ENCODE peak calls at places on chromosomes 11 and 22, in eight cellular contexts. One of them, this sample, is unnamed.

GRCh38 chr22:49276567-49276966 is 551.1 kb downstream of the BRD1 start:
- DNase-seq in MM.1S: no peak
- DNase-seq in HCT116: no peak
- DNase-seq in hepatocyte: no peak
- DNase-seq in SK-N-SH: no peak
- DNase-seq in neural progenitor cell: no peak
- DNase-seq in PC-3: no peak
- DNase-seq in GM23338: no peak
- DNase-seq in this sample: no peak

GRCh38 chr22:27668828-27669797 is 132.4 kb downstream of the MN1 start:
- DNase-seq in MM.1S: no peak
- DNase-seq in HCT116: peak; percentile 58
- DNase-seq in hepatocyte: peak; percentile 90
- DNase-seq in SK-N-SH: no peak
- DNase-seq in neural progenitor cell: no peak
- DNase-seq in PC-3: peak; percentile 71
- DNase-seq in GM23338: peak; percentile 7
- DNase-seq in this sample: no peak

GRCh38 chr11:21566521-21567100 is 626.3 kb upstream of the ANO5 start:
- DNase-seq in MM.1S: no peak
- DNase-seq in HCT116: no peak
- DNase-seq in hepatocyte: no peak
- DNase-seq in SK-N-SH: no peak
- DNase-seq in neural progenitor cell: no peak
- DNase-seq in PC-3: no peak
- DNase-seq in GM23338: no peak
- DNase-seq in this sample: no peak

GRCh38 chr22:40714514-40714966 is 35.3 kb downstream of the MCHR1 start:
- DNase-seq in MM.1S: no peak
- DNase-seq in HCT116: no peak
- DNase-seq in hepatocyte: peak; percentile 72
- DNase-seq in SK-N-SH: no peak
- DNase-seq in neural progenitor cell: peak; percentile 94
- DNase-seq in PC-3: peak; percentile 60
- DNase-seq in GM23338: peak; percentile 77
- DNase-seq in this sample: no peak

GRCh38 chr11:114317738-114318137 is 21.5 kb downstream of the NNMT start:
- DNase-seq in MM.1S: peak; percentile 77
- DNase-seq in HCT116: peak; percentile 13
- DNase-seq in hepatocyte: peak; percentile 35
- DNase-seq in SK-N-SH: peak; percentile 39
- DNase-seq in neural progenitor cell: peak; percentile 82
- DNase-seq in PC-3: peak; percentile 70
- DNase-seq in GM23338: peak; percentile 92
- DNase-seq in this sample: peak; percentile 16

GRCh38 chr11:127791844-127792243 is 791.3 kb upstream of the KIRREL3 start:
- DNase-seq in MM.1S: no peak
- DNase-seq in HCT116: no peak
- DNase-seq in hepatocyte: no peak
- DNase-seq in SK-N-SH: no peak
- DNase-seq in neural progenitor cell: no peak
- DNase-seq in PC-3: no peak
- DNase-seq in GM23338: peak; percentile 56
- DNase-seq in this sample: no peak

GRCh38 chr22:31082606-31083376 is 1.7 kb downstream of the SMTN start:
- DNase-seq in MM.1S: no peak
- DNase-seq in HCT116: peak; percentile 69
- DNase-seq in hepatocyte: peak; percentile 80
- DNase-seq in SK-N-SH: peak; percentile 58
- DNase-seq in neural progenitor cell: peak; percentile 45
- DNase-seq in PC-3: peak; percentile 56
- DNase-seq in GM23338: peak; percentile 79
- DNase-seq in this sample: peak; percentile 55

GRCh38 chr11:67240575-67241389 is 25.5 kb upstream of the GRK2 start:
- DNase-seq in MM.1S: peak; percentile 92
- DNase-seq in HCT116: no peak
- DNase-seq in hepatocyte: peak; percentile 84
- DNase-seq in SK-N-SH: peak; percentile 58
- DNase-seq in neural progenitor cell: peak; percentile 68
- DNase-seq in PC-3: peak; percentile 84
- DNase-seq in GM23338: peak; percentile 70
- DNase-seq in this sample: peak; percentile 70

GRCh38 chr11:126332221-126332711 is 23.2 kb upstream of the ST3GAL4 start:
- DNase-seq in MM.1S: no peak
- DNase-seq in HCT116: no peak
- DNase-seq in hepatocyte: no peak
- DNase-seq in SK-N-SH: peak; percentile 57
- DNase-seq in neural progenitor cell: no peak
- DNase-seq in PC-3: peak; percentile 95
- DNase-seq in GM23338: no peak
- DNase-seq in this sample: no peak

GRCh38 chr11:82631722-82632630 is 101.7 kb downstream of the FAM181B start:
- DNase-seq in MM.1S: no peak
- DNase-seq in HCT116: no peak
- DNase-seq in hepatocyte: no peak
- DNase-seq in SK-N-SH: no peak
- DNase-seq in neural progenitor cell: no peak
- DNase-seq in PC-3: peak; percentile 26
- DNase-seq in GM23338: no peak
- DNase-seq in this sample: no peak

GRCh38 chr11:65479184-65480145 is 19.4 kb upstream of the MALAT1 start:
- DNase-seq in MM.1S: no peak
- DNase-seq in HCT116: no peak
- DNase-seq in hepatocyte: peak; percentile 71
- DNase-seq in SK-N-SH: peak; percentile 60
- DNase-seq in neural progenitor cell: peak; percentile 74
- DNase-seq in PC-3: no peak
- DNase-seq in GM23338: peak; percentile 83
- DNase-seq in this sample: no peak

GRCh38 chr22:49148895-49149418 is 678.7 kb downstream of the BRD1 start:
- DNase-seq in MM.1S: no peak
- DNase-seq in HCT116: no peak
- DNase-seq in hepatocyte: no peak
- DNase-seq in SK-N-SH: no peak
- DNase-seq in neural progenitor cell: no peak
- DNase-seq in PC-3: no peak
- DNase-seq in GM23338: no peak
- DNase-seq in this sample: peak; percentile 7

GRCh38 chr11:134363592-134363991 is 31.8 kb downstream of the GLB1L2 start:
- DNase-seq in MM.1S: no peak
- DNase-seq in HCT116: no peak
- DNase-seq in hepatocyte: no peak
- DNase-seq in SK-N-SH: no peak
- DNase-seq in neural progenitor cell: no peak
- DNase-seq in PC-3: no peak
- DNase-seq in GM23338: no peak
- DNase-seq in this sample: peak; percentile 4

GRCh38 chr22:41699264-41700104 is at the start of gene MEI1:
- DNase-seq in MM.1S: peak; percentile 35
- DNase-seq in HCT116: no peak
- DNase-seq in hepatocyte: peak; percentile 35
- DNase-seq in SK-N-SH: no peak
- DNase-seq in neural progenitor cell: peak; percentile 15
- DNase-seq in PC-3: no peak
- DNase-seq in GM23338: peak; percentile 91
- DNase-seq in this sample: no peak

GRCh38 chr22:47543447-47543846 is 781.0 kb downstream of the TBC1D22A start:
- DNase-seq in MM.1S: no peak
- DNase-seq in HCT116: no peak
- DNase-seq in hepatocyte: no peak
- DNase-seq in SK-N-SH: no peak
- DNase-seq in neural progenitor cell: no peak
- DNase-seq in PC-3: no peak
- DNase-seq in GM23338: no peak
- DNase-seq in this sample: no peak

GRCh38 chr11:12180257-12181205 is 70.1 kb downstream of the MICAL2 start:
- DNase-seq in MM.1S: no peak
- DNase-seq in HCT116: no peak
- DNase-seq in hepatocyte: no peak
- DNase-seq in SK-N-SH: no peak
- DNase-seq in neural progenitor cell: no peak
- DNase-seq in PC-3: no peak
- DNase-seq in GM23338: no peak
- DNase-seq in this sample: no peak

GRCh38 chr11:68016904-68017817 is 7.0 kb downstream of the ALDH3B1 start:
- DNase-seq in MM.1S: no peak
- DNase-seq in HCT116: no peak
- DNase-seq in hepatocyte: peak; percentile 44
- DNase-seq in SK-N-SH: no peak
- DNase-seq in neural progenitor cell: no peak
- DNase-seq in PC-3: no peak
- DNase-seq in GM23338: no peak
- DNase-seq in this sample: no peak

GRCh38 chr11:64608636-64609035 is 17.6 kb downstream of the SLC22A12 start:
- DNase-seq in MM.1S: no peak
- DNase-seq in HCT116: no peak
- DNase-seq in hepatocyte: no peak
- DNase-seq in SK-N-SH: no peak
- DNase-seq in neural progenitor cell: peak; percentile 52
- DNase-seq in PC-3: no peak
- DNase-seq in GM23338: peak; percentile 27
- DNase-seq in this sample: no peak

GRCh38 chr11:116605543-116605942 is 167.2 kb downstream of the BUD13 start:
- DNase-seq in MM.1S: peak; percentile 55
- DNase-seq in HCT116: peak; percentile 32
- DNase-seq in hepatocyte: peak; percentile 81
- DNase-seq in SK-N-SH: no peak
- DNase-seq in neural progenitor cell: peak; percentile 92
- DNase-seq in PC-3: peak; percentile 72
- DNase-seq in GM23338: peak; percentile 95
- DNase-seq in this sample: peak; percentile 56

GRCh38 chr22:33656808-33657628 is 263.3 kb downstream of the LARGE1 start:
- DNase-seq in MM.1S: no peak
- DNase-seq in HCT116: no peak
- DNase-seq in hepatocyte: no peak
- DNase-seq in SK-N-SH: peak; percentile 20
- DNase-seq in neural progenitor cell: no peak
- DNase-seq in PC-3: no peak
- DNase-seq in GM23338: no peak
- DNase-seq in this sample: no peak

GRCh38 chr22:42327462-42328129 is 57.1 kb upstream of the TCF20 start:
- DNase-seq in MM.1S: no peak
- DNase-seq in HCT116: no peak
- DNase-seq in hepatocyte: no peak
- DNase-seq in SK-N-SH: no peak
- DNase-seq in neural progenitor cell: no peak
- DNase-seq in PC-3: no peak
- DNase-seq in GM23338: no peak
- DNase-seq in this sample: peak; percentile 31

GRCh38 chr11:134224710-134225662 is 515 bp downstream of the VPS26B start:
- DNase-seq in MM.1S: peak; percentile 76
- DNase-seq in HCT116: no peak
- DNase-seq in hepatocyte: peak; percentile 75
- DNase-seq in SK-N-SH: peak; percentile 66
- DNase-seq in neural progenitor cell: peak; percentile 80
- DNase-seq in PC-3: peak; percentile 51
- DNase-seq in GM23338: peak; percentile 52
- DNase-seq in this sample: peak; percentile 39

GRCh38 chr22:30327864-30328345 is 1.2 kb upstream of the TBC1D10A start:
- DNase-seq in MM.1S: no peak
- DNase-seq in HCT116: peak; percentile 27
- DNase-seq in hepatocyte: peak; percentile 64
- DNase-seq in SK-N-SH: peak; percentile 35
- DNase-seq in neural progenitor cell: peak; percentile 31
- DNase-seq in PC-3: peak; percentile 60
- DNase-seq in GM23338: peak; percentile 72
- DNase-seq in this sample: peak; percentile 15

GRCh38 chr22:39148727-39149535 is 3.5 kb downstream of the CBX7 start:
- DNase-seq in MM.1S: peak; percentile 82
- DNase-seq in HCT116: no peak
- DNase-seq in hepatocyte: peak; percentile 22
- DNase-seq in SK-N-SH: peak; percentile 44
- DNase-seq in neural progenitor cell: peak; percentile 56
- DNase-seq in PC-3: no peak
- DNase-seq in GM23338: peak; percentile 83
- DNase-seq in this sample: peak; percentile 71

GRCh38 chr22:28716686-28717085 is 24.9 kb downstream of the CHEK2 start:
- DNase-seq in MM.1S: no peak
- DNase-seq in HCT116: no peak
- DNase-seq in hepatocyte: no peak
- DNase-seq in SK-N-SH: no peak
- DNase-seq in neural progenitor cell: no peak
- DNase-seq in PC-3: no peak
- DNase-seq in GM23338: no peak
- DNase-seq in this sample: no peak

GRCh38 chr22:44776535-44777363 is 24.4 kb downstream of the ARHGAP8 start:
- DNase-seq in MM.1S: no peak
- DNase-seq in HCT116: no peak
- DNase-seq in hepatocyte: no peak
- DNase-seq in SK-N-SH: no peak
- DNase-seq in neural progenitor cell: peak; percentile 55
- DNase-seq in PC-3: no peak
- DNase-seq in GM23338: no peak
- DNase-seq in this sample: no peak
- TF ChIP-seq EZH2phosphoT487 in MM.1S: no peak
- TF ChIP-seq EZH2phosphoT487 in HCT116: no peak
- TF ChIP-seq EZH2phosphoT487 in hepatocyte: no peak
- TF ChIP-seq EZH2phosphoT487 in SK-N-SH: no peak
- TF ChIP-seq EZH2phosphoT487 in neural progenitor cell: no peak
- TF ChIP-seq EZH2phosphoT487 in PC-3: no peak
- TF ChIP-seq EZH2phosphoT487 in GM23338: no peak
- TF ChIP-seq EZH2phosphoT487 in this sample: no peak

DNA sequence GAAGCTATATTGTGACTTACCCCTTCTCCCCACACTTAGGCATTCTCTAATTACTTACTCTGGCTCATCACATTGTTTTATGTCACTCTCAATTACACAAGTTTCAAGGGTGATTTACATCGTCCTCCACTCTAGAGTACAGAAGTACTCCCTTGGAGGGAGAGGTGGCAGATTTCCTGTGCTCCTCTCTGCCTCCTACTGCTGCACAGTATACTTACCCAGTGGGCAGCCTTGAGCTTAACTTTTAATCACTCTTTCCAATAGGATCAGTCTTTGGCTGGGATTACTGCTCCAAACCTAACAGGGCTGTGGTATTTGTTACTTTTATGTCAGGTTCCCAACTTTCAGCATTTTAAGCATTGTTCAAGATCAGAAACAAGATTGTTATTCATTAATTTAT is 211.5 kb downstream of the AASDHPPT start:
- DNase-seq in MM.1S: no peak
- DNase-seq in HCT116: no peak
- DNase-seq in hepatocyte: no peak
- DNase-seq in SK-N-SH: no peak
- DNase-seq in neural progenitor cell: peak; percentile 53
- DNase-seq in PC-3: no peak
- DNase-seq in GM23338: peak; percentile 53
- DNase-seq in this sample: no peak
- TF ChIP-seq CTCF in MM.1S: no peak
- TF ChIP-seq CTCF in HCT116: no peak
- TF ChIP-seq CTCF in hepatocyte: no peak
- TF ChIP-seq CTCF in SK-N-SH: no peak
- TF ChIP-seq CTCF in neural progenitor cell: peak; percentile 26
- TF ChIP-seq CTCF in PC-3: no peak
- TF ChIP-seq CTCF in GM23338: peak; percentile 35
- TF ChIP-seq CTCF in this sample: no peak

GRCh38 chr11:113118104-113118503 is 156.9 kb downstream of the NCAM1 start:
- DNase-seq in MM.1S: no peak
- DNase-seq in HCT116: no peak
- DNase-seq in hepatocyte: no peak
- DNase-seq in SK-N-SH: no peak
- DNase-seq in neural progenitor cell: no peak
- DNase-seq in PC-3: no peak
- DNase-seq in GM23338: no peak
- DNase-seq in this sample: no peak
- H3K4me2 ChIP-seq in MM.1S: no peak overlapping the region
- H3K4me2 ChIP-seq in HCT116: no peak overlapping the region
- H3K4me2 ChIP-seq in hepatocyte: no peak overlapping the region
- H3K4me2 ChIP-seq in SK-N-SH: no peak overlapping the region
- H3K4me2 ChIP-seq in neural progenitor cell: no peak overlapping the region
- H3K4me2 ChIP-seq in PC-3: no peak overlapping the region
- H3K4me2 ChIP-seq in GM23338: no peak overlapping the region
- H3K4me2 ChIP-seq in this sample: no peak overlapping the region

GRCh38 chr11:7664867-7665266 is 8.4 kb downstream of the CYB5R2 start:
- DNase-seq in MM.1S: no peak
- DNase-seq in HCT116: no peak
- DNase-seq in hepatocyte: no peak
- DNase-seq in SK-N-SH: no peak
- DNase-seq in neural progenitor cell: no peak
- DNase-seq in PC-3: no peak
- DNase-seq in GM23338: no peak
- DNase-seq in this sample: no peak
- TF ChIP-seq EZH2phosphoT487 in MM.1S: no peak
- TF ChIP-seq EZH2phosphoT487 in HCT116: no peak
- TF ChIP-seq EZH2phosphoT487 in hepatocyte: no peak
- TF ChIP-seq EZH2phosphoT487 in SK-N-SH: no peak
- TF ChIP-seq EZH2phosphoT487 in neural progenitor cell: no peak
- TF ChIP-seq EZH2phosphoT487 in PC-3: no peak
- TF ChIP-seq EZH2phosphoT487 in GM23338: no peak
- TF ChIP-seq EZH2phosphoT487 in this sample: no peak

This sample was measured in OCI-LY7.